ENCODE peak calls at places on chromosomes 11 and 22, in five cellular contexts. X is HCT116, V is A673, T is H1, H is K562. R is an unnamed sample.

GRCh38 chr11:87301785-87302540 is 264.2 kb downstream of the TMEM135 start:
- DNase-seq in X (no peak), V (no peak), T (no peak), H (no peak), R (no peak)

GRCh38 chr22:28981818-28982499 is 79.7 kb downstream of the C22orf31 start:
- DNase-seq in X (no peak), V (no peak), T (no peak), H (no peak), R (no peak)

GRCh38 chr11:6351782-6352181 is 31.5 kb upstream of the CAVIN3 start:
- DNase-seq in X (no peak), V (no peak), T (no peak), H (no peak), R (no peak)

GRCh38 chr11:1120532-1121342 is 37.0 kb upstream of the MUC5AC start:
- DNase-seq in X (no peak), V (no peak), T (no peak), H (no peak), R (no peak)

GRCh38 chr22:23113067-23113846 is 28.5 kb downstream of the RSPH14 start:
- DNase-seq in X (no peak), V (peak), T (no peak), H (peak), R (no peak)

GRCh38 chr11:133078591-133079179 is 453.6 kb downstream of the OPCML start:
- DNase-seq in X (no peak), V (peak), T (no peak), H (peak), R (peak)

GRCh38 chr11:20157768-20158167 is 2.5 kb downstream of the DBX1 start:
- DNase-seq in X (no peak), V (no peak), T (no peak), H (no peak), R (no peak)

GRCh38 chr11:17775035-17775348 is 40.4 kb downstream of the KCNC1 start:
- DNase-seq in X (no peak), V (no peak), T (no peak), H (no peak), R (no peak)

GRCh38 chr11:38788591-38788990 is 2190.6 kb upstream of the RAG2 start:
- DNase-seq in X (no peak), V (no peak), T (no peak), H (no peak), R (peak)

GRCh38 chr11:67178421-67178820 is 59.4 kb downstream of the KDM2A start:
- DNase-seq in X (no peak), V (no peak), T (no peak), H (no peak), R (no peak)

GRCh38 chr22:38455063-38455529 is at the start of gene KCNJ4:
- DNase-seq in X (no peak), V (no peak), T (no peak), H (no peak), R (no peak)
- TF ChIP-seq EZH2 in X (no peak), V (no peak), T (peak), H (no peak), R (no peak)

GRCh38 chr22:37165940-37166674 is 16.4 kb upstream of the IL2RB start:
- DNase-seq in X (no peak), V (no peak), T (no peak), H (no peak), R (no peak)
- TF ChIP-seq CTCF in X (no peak), V (no peak), T (no peak), H (no peak), R (no peak)

GRCh38 chr11:2420502-2421225 is 20.1 kb downstream of the TSSC4 start:
- DNase-seq in X (peak), V (peak), T (peak), H (peak), R (peak)
- TF ChIP-seq EZH2 in X (no peak), V (no peak), T (no peak), H (no peak), R (no peak)

GRCh38 chr11:111403021-111403725 is 24.1 kb upstream of the POU2AF1 start:
- DNase-seq in X (no peak), V (no peak), T (no peak), H (no peak), R (no peak)

GRCh38 chr11:111400595-111400994 is 21.5 kb upstream of the POU2AF1 start:
- DNase-seq in X (no peak), V (no peak), T (no peak), H (no peak), R (no peak)

GRCh38 chr11:111395749-111396148 is 16.7 kb upstream of the POU2AF1 start:
- DNase-seq in X (no peak), V (no peak), T (no peak), H (no peak), R (no peak)

GRCh38 chr11:111402411-111402810 is 23.3 kb upstream of the POU2AF1 start:
- DNase-seq in X (no peak), V (no peak), T (no peak), H (no peak), R (no peak)

GRCh38 chr11:111399187-111400031 is 20.3 kb upstream of the POU2AF1 start:
- DNase-seq in X (no peak), V (no peak), T (no peak), H (no peak), R (no peak)
- TF ChIP-seq CTCF in X (no peak), V (no peak), T (peak), H (no peak), R (no peak)

DNA sequence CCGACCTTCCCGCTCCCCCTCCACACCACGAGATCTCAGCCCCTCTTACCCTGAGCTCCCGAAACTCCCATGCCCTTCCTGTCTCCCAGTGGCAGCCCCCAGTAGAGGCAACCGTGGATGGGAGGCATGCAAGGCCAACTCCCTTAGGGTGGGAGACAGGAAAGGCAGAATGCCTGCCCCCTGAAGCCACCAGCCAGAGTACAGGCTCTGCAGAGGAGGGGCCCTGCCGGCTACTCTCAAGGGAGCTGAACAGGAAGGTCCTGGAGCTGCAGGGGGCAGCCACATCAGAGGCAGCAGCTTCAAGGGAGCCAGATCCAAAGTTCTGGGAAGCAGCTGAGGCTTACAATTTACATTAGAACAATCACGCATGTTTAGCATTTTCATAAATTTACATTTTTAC is 38.3 kb downstream of the PDE2A start:
- DNase-seq in X (no peak), V (peak), T (no peak), H (no peak), R (no peak)
- TF ChIP-seq EZH2 in X (no peak), V (no peak), T (no peak), H (no peak), R (no peak)

R was measured in mammary epithelial cell.